ENCODE peak calls at places on chromosomes 13 and 19, in ten cellular contexts. E is fibroblast of lung, L is cardiac muscle cell, V is GM23338, R is fibroblast of pulmonary artery, P is mucosa of descending colon, H is thyroid gland, A is spleen, T is IMR-90, Y is cardiac fibroblast. S is an unnamed sample.

GRCh38 chr13:107299717-107300116 is 731.8 kb upstream of the ARGLU1 start:
- DNase-seq in Y (no peak), R (no peak), P (no peak), L (peak), A (no peak), H (no peak), T (no peak), V (no peak), E (no peak), S (no peak)

GRCh38 chr19:43674630-43674982 is 4.6 kb upstream of the PLAUR start:
- DNase-seq in Y (peak), A (no peak), L (peak), E (peak), P (no peak), R (peak), H (no peak), T (peak), V (no peak), S (peak)

GRCh38 chr19:19539738-19540703 is 2.0 kb downstream of the CILP2 start:
- DNase-seq in E (peak), P (peak), Y (peak), V (peak), R (peak), H (peak), T (peak), A (peak), L (peak), S (peak)

GRCh38 chr13:50611117-50611781 is 232.2 kb downstream of the DLEU7 start:
- DNase-seq in H (no peak), E (no peak), Y (no peak), A (no peak), P (no peak), T (no peak), V (no peak), R (no peak), L (no peak), S (no peak)

GRCh38 chr19:38134538-38135149 is 89.4 kb downstream of the DPF1 start:
- DNase-seq in P (no peak), T (peak), A (no peak), E (no peak), V (peak), H (peak), Y (peak), R (peak), L (peak), S (peak)

GRCh38 chr13:41813426-41813825 is 147.5 kb downstream of the VWA8 start:
- DNase-seq in E (peak), R (peak), P (no peak), L (peak), Y (peak), V (no peak), H (no peak), A (no peak), T (peak), S (peak)

GRCh38 chr19:18768997-18769891 is 21.9 kb downstream of the COMP start:
- DNase-seq in R (no peak), A (no peak), Y (no peak), H (no peak), V (no peak), L (no peak), P (no peak), E (no peak), T (no peak), S (no peak)

GRCh38 chr19:18089726-18090125 is 3.0 kb upstream of the IL12RB1 start:
- DNase-seq in R (no peak), P (no peak), E (no peak), Y (no peak), A (peak), V (no peak), L (no peak), T (no peak), H (no peak), S (no peak)

GRCh38 chr19:34692541-34692940 is 15.1 kb downstream of the ZNF302 start:
- DNase-seq in H (no peak), E (no peak), A (no peak), P (no peak), L (no peak), R (no peak), T (no peak), Y (no peak), V (no peak), S (no peak)

GRCh38 chr19:5131866-5132561 is 163.1 kb downstream of the KDM4B start:
- DNase-seq in Y (no peak), H (peak), A (peak), L (no peak), P (no peak), V (no peak), E (peak), T (no peak), R (no peak), S (no peak)

GRCh38 chr19:33429891-33430673 is 56.6 kb downstream of the CEBPG start:
- DNase-seq in R (no peak), E (no peak), A (peak), H (no peak), P (peak), Y (no peak), T (no peak), L (no peak), V (no peak), S (no peak)

GRCh38 chr13:96052655-96053002 is 572 bp downstream of the UGGT2 start:
- DNase-seq in R (peak), L (peak), E (peak), P (no peak), V (peak), T (peak), H (no peak), A (no peak), Y (peak), S (peak)

GRCh38 chr13:44698076-44698475 is 121.9 kb upstream of the TSC22D1 start:
- DNase-seq in H (no peak), A (no peak), Y (no peak), E (no peak), L (no peak), R (no peak), P (no peak), V (no peak), T (no peak), S (no peak)

GRCh38 chr13:47829684-47830083 is 171.4 kb downstream of the SUCLA2 start:
- DNase-seq in E (peak), Y (peak), A (no peak), R (peak), V (no peak), P (no peak), T (peak), L (peak), H (no peak), S (peak)

GRCh38 chr19:16887353-16888265 is 1.2 kb upstream of the F2RL3 start:
- DNase-seq in P (no peak), H (no peak), V (no peak), E (no peak), L (peak), A (no peak), Y (no peak), R (peak), T (no peak), S (no peak)

GRCh38 chr19:48568345-48568886 is 16.4 kb downstream of the SULT2B1 start:
- DNase-seq in E (peak), P (peak), L (peak), H (peak), T (peak), V (peak), A (no peak), Y (peak), R (peak), S (peak)

GRCh38 chr13:98945863-98946605 is 31.8 kb downstream of the DOCK9 start:
- DNase-seq in L (no peak), V (no peak), E (no peak), Y (no peak), A (no peak), P (no peak), R (no peak), T (no peak), H (no peak), S (no peak)

GRCh38 chr13:94726425-94726824 is 14.1 kb upstream of the SOX21 start:
- DNase-seq in L (no peak), E (no peak), H (no peak), T (no peak), R (no peak), A (no peak), V (no peak), Y (no peak), P (no peak), S (no peak)

GRCh38 chr19:33248553-33248953 is 22.9 kb upstream of the SLC7A10 start:
- DNase-seq in E (no peak), P (no peak), A (peak), H (no peak), T (no peak), L (no peak), Y (no peak), V (no peak), R (no peak), S (no peak)

GRCh38 chr19:54418030-54418929 is 3.0 kb downstream of the TTYH1 start:
- DNase-seq in H (no peak), R (peak), A (peak), T (peak), V (peak), E (peak), Y (peak), L (peak), P (no peak), S (peak)

GRCh38 chr19:35582760-35583159 is 3.2 kb upstream of the PMIS2 start:
- DNase-seq in L (no peak), P (no peak), Y (no peak), H (no peak), R (no peak), V (no peak), A (no peak), T (no peak), E (no peak), S (no peak)

GRCh38 chr13:32881074-32881791 is 135.0 kb upstream of the KL start:
- DNase-seq in H (no peak), A (no peak), E (peak), Y (peak), V (no peak), R (peak), P (no peak), L (peak), T (peak), S (peak)

GRCh38 chr13:85974604-85975366 is 175.6 kb upstream of the SLITRK6 start:
- DNase-seq in H (no peak), E (peak), T (no peak), Y (peak), L (peak), A (no peak), P (no peak), V (no peak), R (peak), S (peak)

GRCh38 chr13:57632276-57633140 is 964 bp downstream of the PCDH17 start:
- DNase-seq in R (peak), L (peak), T (no peak), V (peak), Y (peak), A (peak), P (no peak), H (no peak), E (peak), S (no peak)

GRCh38 chr13:26280822-26281221 is 26.9 kb downstream of the CDK8 start:
- DNase-seq in A (no peak), T (no peak), R (peak), H (peak), V (peak), L (peak), Y (peak), E (peak), P (no peak), S (peak)

GRCh38 chr19:6801397-6802086 is 29.0 kb downstream of the VAV1 start:
- DNase-seq in Y (peak), P (peak), A (peak), L (peak), H (peak), V (peak), R (peak), T (no peak), E (peak), S (peak)

GRCh38 chr19:3358919-3359849 is 7.2 kb upstream of the NFIC start:
- DNase-seq in L (peak), T (peak), P (peak), H (peak), V (peak), A (peak), E (peak), Y (no peak), R (peak), S (peak)

GRCh38 chr19:8526345-8527062 is 12.5 kb upstream of the ZNF414 start:
- DNase-seq in V (peak), P (peak), T (peak), Y (peak), R (peak), H (peak), E (peak), A (peak), L (peak), S (peak)

GRCh38 chr13:79935121-79935520 is 405.8 kb downstream of the SPRY2 start:
- DNase-seq in H (no peak), E (no peak), A (no peak), T (peak), R (no peak), L (no peak), P (no peak), V (no peak), Y (no peak), S (no peak)

GRCh38 chr19:15249912-15250634 is 17.8 kb upstream of the EPHX3 start:
- DNase-seq in L (peak), T (peak), H (peak), E (peak), P (no peak), A (no peak), Y (peak), V (no peak), R (peak), S (peak)

GRCh38 chr13:101019126-101019525 is 344.5 kb upstream of the TMTC4 start:
- DNase-seq in P (no peak), L (no peak), T (no peak), A (no peak), H (no peak), Y (peak), R (no peak), E (peak), V (no peak), S (no peak)

GRCh38 chr19:35673121-35673804 is 6.9 kb downstream of the UPK1A start:
- DNase-seq in P (peak), R (peak), V (peak), L (peak), E (peak), H (peak), A (peak), T (peak), Y (peak), S (peak)

GRCh38 chr13:93878675-93879074 is 600.8 kb downstream of the DCT start:
- DNase-seq in T (no peak), A (no peak), L (no peak), P (no peak), Y (no peak), E (no peak), R (no peak), H (no peak), V (no peak), S (no peak)

DNA sequence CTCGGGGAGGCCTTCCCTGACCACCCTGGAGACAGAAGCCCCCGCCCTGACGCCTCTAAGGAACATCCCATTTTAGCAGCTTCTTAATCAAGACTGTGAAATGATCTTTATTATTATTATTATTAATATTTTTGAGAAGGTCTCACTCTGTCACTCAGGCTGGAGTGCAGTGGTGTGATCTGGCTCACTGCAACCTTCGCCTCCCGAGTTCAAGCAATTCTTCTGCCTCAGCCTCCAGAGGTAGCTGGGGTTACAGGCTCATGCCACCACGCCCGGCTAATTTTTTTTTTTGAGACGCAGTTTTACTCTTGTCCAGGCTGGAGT is 3.6 kb upstream of the DAND5 start:
- DNase-seq in E (no peak), T (no peak), P (no peak), H (no peak), R (no peak), Y (no peak), V (no peak), A (no peak), L (no peak), S (no peak)
- H3K4me3 ChIP-seq in E (no peak), T (no peak), P (no peak), H (peak), R (no peak), Y (no peak), V (peak), A (no peak), L (peak), S (no peak)

GRCh38 chr13:75832812-75833211 is 196.7 kb downstream of the LMO7 start:
- DNase-seq in H (no peak), T (no peak), Y (no peak), P (no peak), R (no peak), L (no peak), E (no peak), A (no peak), V (no peak), S (no peak)
- TF ChIP-seq CTCF in H (no peak), T (no peak), Y (no peak), P (no peak), R (no peak), L (no peak), E (no peak), A (no peak), V (no peak), S (no peak)

GRCh38 chr13:43136940-43137574 is 113.7 kb downstream of the DNAJC15 start:
- DNase-seq in E (no peak), P (no peak), R (no peak), H (no peak), A (no peak), Y (peak), T (no peak), L (no peak), V (peak), S (peak)
- H3K4me3 ChIP-seq in E (no peak), P (no peak), R (no peak), H (no peak), A (no peak), Y (no peak), T (no peak), L (no peak), V (no peak), S (no peak)

DNA sequence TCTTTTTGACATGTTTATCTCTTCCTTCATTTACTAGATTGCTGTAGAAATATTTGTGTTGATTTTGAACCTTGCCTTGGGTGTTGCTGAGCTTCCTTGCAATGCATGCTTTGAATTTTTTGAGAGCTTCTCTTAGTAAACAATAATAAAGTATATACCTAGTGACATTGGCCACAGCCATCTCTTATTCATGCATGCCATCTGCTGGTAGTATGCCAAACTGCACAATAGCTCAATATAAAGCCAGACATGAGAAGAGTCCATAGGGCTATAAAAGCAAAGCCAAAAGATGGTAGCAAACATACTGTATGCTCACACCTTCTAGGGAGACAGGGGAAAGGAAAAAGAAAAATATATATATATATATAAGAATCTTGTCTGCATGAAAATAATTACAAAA is 18.9 kb upstream of the ZSCAN5A start:
- DNase-seq in R (peak), A (no peak), P (no peak), Y (peak), V (peak), L (peak), H (peak), E (peak), T (peak), S (peak)
- TF ChIP-seq CTCF in R (peak), A (peak), P (peak), Y (peak), V (peak), L (peak), H (peak), E (peak), T (peak), S (peak)

DNA sequence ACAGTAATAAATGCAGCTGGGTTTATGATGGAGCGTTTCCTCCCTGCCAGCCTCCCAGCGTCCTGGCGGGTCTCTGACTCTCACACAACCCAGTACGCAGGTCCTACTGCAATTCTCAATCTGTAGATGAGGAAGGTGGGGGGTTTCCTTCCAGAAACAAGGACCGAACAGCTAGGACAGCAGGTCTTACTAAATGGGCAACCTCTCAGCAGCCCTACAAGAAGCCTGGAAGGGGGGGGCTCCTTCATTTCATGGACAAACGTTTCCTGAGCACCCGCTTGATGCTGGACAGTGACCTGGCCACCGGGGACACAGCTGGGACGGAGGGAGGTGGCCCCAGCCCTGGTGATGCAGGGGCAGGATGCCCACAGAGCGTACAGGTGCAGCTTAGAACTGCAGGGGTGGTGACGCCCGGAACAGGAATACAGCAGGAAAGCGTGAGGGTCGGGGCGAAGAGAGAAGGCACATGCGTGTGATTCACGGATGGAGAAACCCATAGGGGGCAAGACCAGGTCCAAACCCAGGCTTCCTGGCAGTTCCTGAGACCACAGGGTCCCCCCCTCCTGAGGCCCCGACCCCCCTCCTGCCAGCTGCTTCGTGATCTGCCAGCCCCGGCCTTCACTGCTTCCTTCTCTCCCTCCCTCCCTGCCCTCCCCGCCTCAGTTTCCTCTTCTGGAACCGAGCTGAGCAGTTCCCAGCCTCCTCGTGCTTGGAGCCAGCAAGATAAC is 732 bp upstream of the C2CD4C start:
- DNase-seq in L (no peak), H (no peak), R (no peak), A (peak), E (no peak), Y (no peak), P (no peak), T (no peak), V (peak), S (peak)
- H3K4me3 ChIP-seq in L (peak), H (peak), R (no peak), A (peak), E (no peak), Y (no peak), P (no peak), T (peak), V (peak), S (no peak)

DNA sequence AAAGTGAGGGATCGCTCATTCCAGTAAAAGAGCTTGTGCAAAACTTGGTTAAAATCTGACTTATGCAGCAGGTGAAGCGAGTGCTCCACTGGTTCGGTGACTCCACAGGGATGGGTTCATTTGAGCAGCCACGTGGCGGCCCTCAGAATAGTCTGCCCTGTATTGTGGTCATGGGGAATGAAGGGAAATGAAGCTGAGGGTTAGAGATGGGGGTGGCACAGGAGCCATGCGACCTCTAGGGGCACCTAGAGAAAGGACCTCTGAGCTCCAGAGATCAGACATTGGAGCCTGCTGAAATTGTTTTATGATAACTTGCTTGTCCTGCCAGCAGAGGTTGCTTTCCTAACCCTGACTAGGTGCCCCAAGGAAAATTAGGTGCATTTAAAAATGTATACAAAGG is 26.6 kb downstream of the CBY2 start:
- DNase-seq in H (no peak), E (no peak), Y (no peak), A (no peak), P (no peak), L (peak), T (no peak), R (peak), V (peak), S (no peak)
- TF ChIP-seq CTCF in H (no peak), E (no peak), Y (peak), A (no peak), P (no peak), L (peak), T (no peak), R (peak), V (peak), S (no peak)

S was measured in choroid plexus epithelial cell.